ENCODE peak calls at places on chromosomes 5 and 9, in ten cellular contexts. B is WTC11; I is type B pancreatic cell; E is MCF 10A; M is activated CD8-positive, alpha-beta T cell treated with anti-CD3 and anti-CD28 coated beads for 36 hours; P is astrocyte of the spinal cord; J is BE2C; Q is HCT116; D is AG10803; V is ascending aorta. S is an unnamed sample.

GRCh38 chr5:66814146-66814991 is 218.2 kb downstream of the MAST4 start:
- DNase-seq in D (peak), P (peak), M (peak), V (no peak), J (peak), B (peak), Q (peak), E (peak), I (no peak), S (peak)

GRCh38 chr5:96431376-96432244 is 1.4 kb downstream of the PCSK1 start:
- DNase-seq in P (peak), V (no peak), M (peak), I (no peak), Q (no peak), B (peak), E (peak), D (peak), J (peak), S (no peak)

GRCh38 chr5:154189256-154189818 is 1.2 kb upstream of the GALNT10 start:
- DNase-seq in J (no peak), I (no peak), Q (no peak), M (no peak), B (no peak), E (no peak), P (peak), V (no peak), D (no peak), S (peak)

GRCh38 chr9:4689687-4690104 is 10.3 kb downstream of the CDC37L1 start:
- DNase-seq in I (no peak), V (no peak), E (no peak), P (no peak), M (peak), D (peak), B (no peak), Q (no peak), J (no peak), S (no peak)

GRCh38 chr9:114078021-114078780 is at the start of gene AMBP:
- DNase-seq in B (no peak), Q (no peak), J (peak), M (no peak), V (no peak), E (no peak), D (no peak), P (no peak), I (no peak), S (peak)

GRCh38 chr5:159917919-159918487 is 1.7 kb downstream of the ADRA1B start:
- DNase-seq in V (no peak), B (no peak), I (no peak), J (no peak), D (no peak), M (no peak), Q (no peak), P (peak), E (no peak), S (no peak)

GRCh38 chr5:191036-191948 is at the start of gene LRRC14B:
- DNase-seq in I (no peak), P (no peak), E (no peak), V (no peak), D (no peak), J (no peak), B (no peak), Q (no peak), M (peak), S (peak)

GRCh38 chr5:168268949-168269943 is 22.2 kb upstream of the WWC1 start:
- DNase-seq in M (peak), P (peak), E (peak), V (peak), I (peak), J (peak), Q (peak), D (peak), B (peak), S (peak)

GRCh38 chr5:6626494-6626893 is 6.3 kb downstream of the NSUN2 start:
- DNase-seq in V (no peak), M (no peak), P (no peak), D (no peak), J (no peak), B (no peak), I (no peak), Q (no peak), E (no peak), S (no peak)

GRCh38 chr5:118937393-118938061 is 50.8 kb downstream of the DTWD2 start:
- DNase-seq in E (no peak), M (no peak), Q (no peak), B (no peak), P (peak), I (no peak), D (no peak), J (no peak), V (no peak), S (no peak)

GRCh38 chr5:146510528-146510927 is 5.5 kb downstream of the GPR151 start:
- DNase-seq in I (no peak), Q (no peak), B (no peak), J (no peak), V (no peak), M (no peak), E (peak), D (peak), P (no peak), S (no peak)

GRCh38 chr9:112705773-112706427 is 12.0 kb downstream of the INIP start:
- DNase-seq in P (peak), D (peak), J (peak), B (peak), V (no peak), Q (no peak), M (no peak), I (no peak), E (peak), S (no peak)

GRCh38 chr5:52800394-52801213 is 12.9 kb downstream of the ITGA1 start:
- DNase-seq in Q (no peak), I (no peak), D (peak), E (peak), M (peak), V (peak), P (peak), B (peak), J (peak), S (peak)
- TF ChIP-seq CTCF in Q (no peak), I (peak), D (peak), E (no peak), M (no peak), V (no peak), P (peak), B (no peak), J (peak), S (no peak)

DNA sequence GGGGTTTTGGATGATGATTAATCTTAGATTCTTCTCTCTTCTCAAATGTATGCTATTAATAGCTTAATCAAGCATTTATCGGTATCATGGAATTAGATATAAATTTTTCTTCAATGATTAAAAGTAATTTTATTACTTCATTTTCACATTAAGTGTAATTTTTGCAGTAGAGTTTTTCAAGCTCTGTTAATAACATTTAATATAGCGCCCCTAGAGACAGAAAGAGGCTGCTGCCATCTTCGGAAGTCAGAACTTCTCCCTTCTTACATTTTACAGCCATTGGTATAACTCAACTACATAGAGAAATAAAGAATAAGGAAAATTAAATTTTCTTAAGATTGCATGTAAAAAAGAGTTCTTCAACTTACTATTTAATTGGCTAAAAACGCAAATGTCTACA is 540.3 kb downstream of the GABRG2 start:
- DNase-seq in I (no peak), M (no peak), B (no peak), D (no peak), Q (no peak), P (no peak), V (no peak), J (no peak), E (no peak), S (no peak)
- TF ChIP-seq CTCF in I (peak), M (no peak), B (no peak), D (no peak), Q (peak), P (no peak), V (peak), J (peak), E (no peak), S (no peak)

DNA sequence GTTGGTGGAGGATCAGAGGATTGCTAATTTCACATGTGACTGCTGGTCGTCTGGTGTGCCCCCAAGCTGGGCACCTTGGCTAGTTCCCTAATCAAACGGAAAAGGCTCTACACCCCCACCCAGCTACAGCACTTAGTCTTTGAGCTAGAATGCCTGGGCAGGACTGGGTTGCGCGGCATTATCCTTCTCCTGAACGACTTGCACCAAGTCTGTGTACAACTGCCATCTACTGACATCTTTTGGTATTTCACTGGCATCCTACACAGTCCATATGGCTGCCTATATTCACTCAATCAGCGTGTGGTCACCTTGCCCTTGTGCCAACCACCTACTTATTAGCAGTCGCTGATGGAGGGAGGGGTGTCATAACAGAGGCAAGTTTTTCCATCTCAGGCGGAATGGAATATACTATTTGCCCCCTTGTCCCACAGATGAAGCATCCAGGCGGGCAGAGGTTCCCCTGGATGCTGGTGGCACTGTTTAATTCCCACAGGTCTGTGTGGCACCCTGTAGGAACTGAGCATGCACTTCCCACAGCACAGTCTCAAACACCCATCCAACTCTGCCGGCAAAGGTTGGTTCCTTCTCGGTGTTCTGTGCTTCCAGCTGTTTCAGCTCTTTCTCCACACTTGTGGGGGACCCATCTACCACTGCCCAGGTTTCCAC is 150.1 kb downstream of the OSTF1 start:
- DNase-seq in P (peak), M (peak), I (no peak), D (peak), B (peak), V (no peak), Q (peak), J (peak), E (peak), S (peak)
- TF ChIP-seq CTCF in P (peak), M (peak), I (peak), D (peak), B (peak), V (peak), Q (peak), J (peak), E (peak), S (peak)

DNA sequence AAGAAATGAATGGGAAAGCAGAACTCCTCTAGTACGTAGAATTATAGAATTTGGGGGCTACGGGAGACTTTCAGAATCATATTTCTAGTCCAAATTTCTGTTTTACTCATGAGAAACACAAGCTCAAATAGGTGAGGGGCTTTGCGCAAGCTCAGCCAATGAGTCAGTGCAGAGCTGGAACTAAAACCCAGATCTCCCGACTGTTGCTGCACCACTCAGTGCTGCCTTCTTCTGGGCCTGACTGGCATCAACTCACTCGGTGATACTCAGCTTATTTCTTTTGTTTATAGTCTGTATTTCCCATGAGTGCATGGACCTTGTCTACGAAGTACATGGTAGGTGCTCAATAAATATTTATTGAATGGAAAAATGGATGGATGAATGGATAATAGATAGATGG is 280.2 kb downstream of the CDK5RAP2 start:
- DNase-seq in I (no peak), E (peak), M (no peak), P (no peak), Q (no peak), V (no peak), B (peak), J (peak), D (no peak), S (no peak)
- TF ChIP-seq CTCF in I (peak), E (peak), M (no peak), P (no peak), Q (peak), V (no peak), B (no peak), J (peak), D (no peak), S (no peak)

DNA sequence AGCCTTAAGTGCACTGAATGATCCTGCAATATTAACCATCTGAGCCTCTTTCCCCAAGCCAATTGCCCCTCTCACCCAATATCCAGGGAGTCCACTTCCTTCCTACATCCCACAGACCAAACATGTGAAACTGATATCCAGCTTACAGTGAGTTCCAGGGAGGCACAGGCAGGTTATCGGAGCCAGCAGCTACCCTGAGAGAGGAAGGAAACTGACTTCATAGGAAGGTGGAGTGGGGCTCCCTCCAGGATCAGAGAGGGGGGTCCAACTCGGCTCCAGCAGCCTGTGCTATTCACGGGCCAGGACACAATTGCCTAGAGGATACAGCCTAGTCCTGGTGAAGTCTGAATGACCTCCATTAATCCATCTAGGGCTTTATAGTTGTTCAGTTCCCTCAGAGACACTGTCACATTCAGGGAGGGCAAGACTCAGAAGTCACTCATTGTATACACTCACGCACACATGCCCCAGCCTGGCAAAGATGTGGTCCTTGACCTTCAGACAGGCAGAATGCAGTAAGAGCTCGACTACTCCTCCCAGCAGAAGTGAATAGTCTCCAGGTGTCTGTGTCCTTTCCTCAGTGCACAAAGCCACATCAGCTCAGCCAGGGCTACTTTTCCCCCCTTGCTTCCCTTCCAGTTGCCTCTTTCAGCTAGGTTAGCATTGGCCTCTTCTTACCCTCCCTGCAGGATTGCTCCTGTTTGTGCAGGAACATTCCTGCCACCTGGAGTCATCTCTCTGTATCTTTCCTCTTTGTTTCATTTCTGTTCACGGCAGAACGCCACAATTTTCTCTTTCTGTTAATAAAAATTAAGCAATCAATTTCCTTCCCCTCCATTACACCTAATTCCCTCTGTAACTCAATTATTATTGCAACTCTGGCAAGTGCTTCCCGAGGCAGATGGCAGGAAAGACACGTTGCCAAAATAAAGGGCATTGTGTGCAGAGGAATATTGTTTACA is 501.7 kb downstream of the ARHGEF28 start:
- DNase-seq in M (no peak), J (peak), P (peak), E (peak), Q (no peak), I (no peak), B (no peak), V (no peak), D (peak), S (peak)
- TF ChIP-seq CTCF in M (no peak), J (peak), P (peak), E (peak), Q (peak), I (peak), B (no peak), V (no peak), D (peak), S (peak)

GRCh38 chr5:81631124-81631523 is 119.8 kb downstream of the SSBP2 start:
- DNase-seq in D (peak), E (no peak), P (no peak), I (no peak), M (peak), Q (no peak), B (no peak), J (no peak), V (no peak), S (no peak)
- TF ChIP-seq CTCF in D (no peak), E (no peak), P (no peak), I (no peak), M (no peak), Q (no peak), B (no peak), J (no peak), V (no peak), S (no peak)

GRCh38 chr5:83589786-83590185 is 118.2 kb downstream of the VCAN start:
- DNase-seq in M (no peak), D (no peak), B (no peak), J (no peak), Q (no peak), I (no peak), E (no peak), P (no peak), V (no peak), S (no peak)

GRCh38 chr5:83590966-83591365 is 119.4 kb downstream of the VCAN start:
- DNase-seq in Q (no peak), J (no peak), E (no peak), B (no peak), M (no peak), P (no peak), I (no peak), V (no peak), D (no peak), S (no peak)

DNA sequence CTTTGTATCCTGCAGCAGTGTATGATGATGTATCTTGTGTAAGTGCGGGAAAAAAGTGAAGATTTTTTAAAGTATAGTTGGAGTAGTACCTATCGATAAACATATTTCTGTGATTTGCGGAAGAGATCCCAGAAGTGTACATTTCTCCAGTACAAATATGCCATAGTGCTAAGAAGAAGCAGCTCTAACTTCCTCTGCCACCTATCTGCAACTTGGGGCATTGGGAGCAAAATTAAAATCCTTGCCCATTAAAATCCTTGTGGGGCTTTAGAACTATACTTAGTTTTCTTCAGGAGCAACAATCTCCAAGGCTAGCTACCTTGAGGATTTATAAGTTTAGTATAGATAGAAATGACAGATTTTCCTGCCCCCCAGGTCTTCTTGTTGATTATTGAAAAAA is 123.7 kb downstream of the VCAN start:
- DNase-seq in E (peak), Q (no peak), P (no peak), D (no peak), B (no peak), I (no peak), V (no peak), M (no peak), J (no peak), S (no peak)
- TF ChIP-seq CTCF in E (no peak), Q (peak), P (peak), D (peak), B (no peak), I (peak), V (no peak), M (no peak), J (peak), S (no peak)

GRCh38 chr9:130445268-130445983 is 665 bp downstream of the ASS1 start:
- DNase-seq in J (peak), B (no peak), E (peak), P (peak), V (peak), I (no peak), M (no peak), Q (no peak), D (peak), S (peak)
- TF ChIP-seq CTCF in J (no peak), B (no peak), E (no peak), P (no peak), V (peak), I (no peak), M (no peak), Q (no peak), D (no peak), S (no peak)